ENCODE peak calls at places on chromosomes 1 and 21, in five cellular contexts. X is hepatic stellate cell, J is stomach, K is islet precursor cell, R is amygdala. I is an unnamed sample.

GRCh38 chr1:24923485-24924113 is 6.5 kb downstream of the RUNX3 start:
- DNase-seq in X (no peak), J (no peak), K (no peak), R (no peak), I (no peak)

GRCh38 chr1:43481481-43481880 is 27.8 kb upstream of the HYI start:
- DNase-seq in X (no peak), J (no peak), K (no peak), R (no peak), I (no peak)

GRCh38 chr1:204477036-204477740 is 17.4 kb downstream of the PIK3C2B start:
- DNase-seq in X (peak; percentile 55), J (peak; percentile 50), K (no peak), R (no peak), I (no peak)

GRCh38 chr1:200923607-200924006 is 28.9 kb downstream of the INAVA start:
- DNase-seq in X (no peak), J (no peak), K (peak; percentile 6), R (no peak), I (peak; percentile 34)

GRCh38 chr1:244173765-244174164 is 122.7 kb downstream of the ZBTB18 start:
- DNase-seq in X (no peak), J (no peak), K (peak; percentile 6), R (no peak), I (no peak)

GRCh38 chr1:8040586-8040985 is 14.5 kb upstream of the ERRFI1 start:
- DNase-seq in X (peak; percentile 90), J (peak; percentile 91), K (no peak), R (no peak), I (peak; percentile 85)

GRCh38 chr1:199184180-199184579 is 545.3 kb downstream of the PTPRC start:
- DNase-seq in X (no peak), J (no peak), K (no peak), R (no peak), I (no peak)

GRCh38 chr1:56551691-56552090 is 27.7 kb downstream of the PLPP3 start:
- DNase-seq in X (no peak), J (peak; percentile 40), K (no peak), R (peak; percentile 16), I (no peak)

GRCh38 chr1:31371121-31371520 is 1.8 kb downstream of the FABP3 start:
- DNase-seq in X (no peak), J (no peak), K (peak; percentile 41), R (no peak), I (no peak)

GRCh38 chr1:195053478-195053877 is 1554.8 kb downstream of the KCNT2 start:
- DNase-seq in X (no peak), J (no peak), K (no peak), R (no peak), I (no peak)

GRCh38 chr21:42850866-42851391 is 28.4 kb downstream of the WDR4 start:
- DNase-seq in X (peak; percentile 30), J (peak; percentile 34), K (peak; percentile 78), R (no peak), I (no peak)

GRCh38 chr21:43632373-43632905 is 26.8 kb downstream of the HSF2BP start:
- DNase-seq in X (no peak), J (no peak), K (no peak), R (no peak), I (no peak)

GRCh38 chr1:155175927-155176371 is 2.3 kb downstream of the TRIM46 start:
- DNase-seq in X (no peak), J (peak; percentile 53), K (peak; percentile 43), R (no peak), I (no peak)

GRCh38 chr1:14980801-14981200 is 172.7 kb upstream of the TMEM51 start:
- DNase-seq in X (peak; percentile 77), J (no peak), K (peak; percentile 67), R (no peak), I (peak; percentile 50)

GRCh38 chr1:199573047-199573446 is 454.5 kb upstream of the NR5A2 start:
- DNase-seq in X (no peak), J (no peak), K (no peak), R (no peak), I (no peak)

GRCh38 chr1:60639287-60639686 is 443.1 kb upstream of the NFIA start:
- DNase-seq in X (no peak), J (no peak), K (no peak), R (no peak), I (no peak)

GRCh38 chr1:85201340-85202091 is 700 bp upstream of the SYDE2 start:
- DNase-seq in X (peak; percentile 83), J (peak; percentile 78), K (peak; percentile 94), R (peak; percentile 21), I (peak; percentile 45)

GRCh38 chr1:33426906-33427305 is 4.0 kb downstream of the PHC2 start:
- DNase-seq in X (no peak), J (no peak), K (no peak), R (no peak), I (no peak)

GRCh38 chr21:38839683-38840286 is 34.1 kb downstream of the ETS2 start:
- DNase-seq in X (peak; percentile 62), J (no peak), K (peak; percentile 26), R (no peak), I (no peak)

GRCh38 chr1:115649964-115650363 is 8.2 kb downstream of the VANGL1 start:
- DNase-seq in X (no peak), J (peak; percentile 74), K (peak; percentile 68), R (no peak), I (no peak)

GRCh38 chr1:29990304-29990703 is 733.1 kb downstream of the MATN1 start:
- DNase-seq in X (no peak), J (no peak), K (peak; percentile 45), R (no peak), I (no peak)

GRCh38 chr1:236465959-236466303 is 57.9 kb upstream of the LGALS8 start:
- DNase-seq in X (no peak), J (no peak), K (no peak), R (no peak), I (no peak)

GRCh38 chr21:35475006-35475405 is 425.9 kb upstream of the RUNX1 start:
- DNase-seq in X (no peak), J (no peak), K (no peak), R (no peak), I (peak; percentile 97)

GRCh38 chr1:51283977-51284376 is 46.4 kb downstream of the TTC39A start:
- DNase-seq in X (no peak), J (no peak), K (no peak), R (no peak), I (no peak)

GRCh38 chr1:167186198-167186750 is 34.4 kb upstream of the POU2F1 start:
- DNase-seq in X (no peak), J (no peak), K (no peak), R (no peak), I (no peak)

GRCh38 chr1:234654002-234654733 is 44.2 kb upstream of the IRF2BP2 start:
- DNase-seq in X (no peak), J (no peak), K (no peak), R (no peak), I (no peak)